ENCODE peak calls at places on chromosomes 3 and 15, in eight cellular contexts. One of them, this sample, is unnamed.

GRCh38 chr15:47206358-47206978 is 510.8 kb upstream of the SEMA6D start:
- DNase-seq in OCI-LY7: no peak
- DNase-seq in activated T-cell treated with anti-CD3 and anti-CD28 coated beads, Interleukin-2, amount 50 U/mL, for 24 hours: no peak
- DNase-seq in SHP77: no peak
- DNase-seq in pulmonary artery endothelial cell: no peak
- DNase-seq in fibroblast of gingiva: no peak
- DNase-seq in ureter: no peak
- DNase-seq in T follicular helper cell: no peak
- DNase-seq in this sample: no peak

GRCh38 chr3:129558076-129558771 is 15.2 kb downstream of the H1-8 start:
- DNase-seq in SHP77: no peak
- DNase-seq in OCI-LY7: no peak
- DNase-seq in ureter: no peak
- DNase-seq in fibroblast of gingiva: no peak
- DNase-seq in activated T-cell treated with anti-CD3 and anti-CD28 coated beads, Interleukin-2, amount 50 U/mL, for 24 hours: no peak
- DNase-seq in T follicular helper cell: no peak
- DNase-seq in pulmonary artery endothelial cell: no peak
- DNase-seq in this sample: no peak

GRCh38 chr15:74320358-74321247 is 46.8 kb downstream of the CYP11A1 start:
- DNase-seq in activated T-cell treated with anti-CD3 and anti-CD28 coated beads, Interleukin-2, amount 50 U/mL, for 24 hours: peak; percentile 65
- DNase-seq in SHP77: peak; percentile 76
- DNase-seq in fibroblast of gingiva: peak; percentile 36
- DNase-seq in T follicular helper cell: no peak
- DNase-seq in pulmonary artery endothelial cell: no peak
- DNase-seq in ureter: peak; percentile 48
- DNase-seq in OCI-LY7: peak; percentile 43
- DNase-seq in this sample: peak; percentile 67

GRCh38 chr15:51759557-51760070 is 8.2 kb downstream of the TMOD2 start:
- DNase-seq in pulmonary artery endothelial cell: no peak
- DNase-seq in SHP77: peak; percentile 19
- DNase-seq in fibroblast of gingiva: peak; percentile 96
- DNase-seq in T follicular helper cell: no peak
- DNase-seq in ureter: no peak
- DNase-seq in OCI-LY7: no peak
- DNase-seq in activated T-cell treated with anti-CD3 and anti-CD28 coated beads, Interleukin-2, amount 50 U/mL, for 24 hours: no peak
- DNase-seq in this sample: no peak

GRCh38 chr3:44326035-44326434 is 12.5 kb upstream of the TCAIM start:
- DNase-seq in SHP77: no peak
- DNase-seq in T follicular helper cell: no peak
- DNase-seq in ureter: no peak
- DNase-seq in pulmonary artery endothelial cell: no peak
- DNase-seq in OCI-LY7: no peak
- DNase-seq in fibroblast of gingiva: peak; percentile 17
- DNase-seq in activated T-cell treated with anti-CD3 and anti-CD28 coated beads, Interleukin-2, amount 50 U/mL, for 24 hours: no peak
- DNase-seq in this sample: no peak

GRCh38 chr15:84600331-84600686 is 500 bp upstream of the ZSCAN2 start:
- DNase-seq in pulmonary artery endothelial cell: peak; percentile 56
- DNase-seq in T follicular helper cell: peak; percentile 41
- DNase-seq in activated T-cell treated with anti-CD3 and anti-CD28 coated beads, Interleukin-2, amount 50 U/mL, for 24 hours: peak; percentile 74
- DNase-seq in OCI-LY7: peak; percentile 47
- DNase-seq in SHP77: peak; percentile 69
- DNase-seq in fibroblast of gingiva: peak; percentile 75
- DNase-seq in ureter: peak; percentile 87
- DNase-seq in this sample: peak; percentile 94

GRCh38 chr15:58039260-58040035 is 26.1 kb downstream of the ALDH1A2 start:
- DNase-seq in pulmonary artery endothelial cell: no peak
- DNase-seq in ureter: no peak
- DNase-seq in SHP77: no peak
- DNase-seq in activated T-cell treated with anti-CD3 and anti-CD28 coated beads, Interleukin-2, amount 50 U/mL, for 24 hours: no peak
- DNase-seq in OCI-LY7: no peak
- DNase-seq in T follicular helper cell: no peak
- DNase-seq in fibroblast of gingiva: no peak
- DNase-seq in this sample: no peak

GRCh38 chr15:75640483-75641175 is 605 bp upstream of the IMP3 start:
- DNase-seq in OCI-LY7: peak; percentile 83
- DNase-seq in ureter: no peak
- DNase-seq in activated T-cell treated with anti-CD3 and anti-CD28 coated beads, Interleukin-2, amount 50 U/mL, for 24 hours: peak; percentile 55
- DNase-seq in SHP77: peak; percentile 79
- DNase-seq in T follicular helper cell: peak; percentile 41
- DNase-seq in fibroblast of gingiva: peak; percentile 47
- DNase-seq in pulmonary artery endothelial cell: no peak
- DNase-seq in this sample: no peak

GRCh38 chr15:74839526-74840395 is 3.2 kb downstream of the ULK3 start:
- DNase-seq in fibroblast of gingiva: no peak
- DNase-seq in ureter: no peak
- DNase-seq in pulmonary artery endothelial cell: no peak
- DNase-seq in activated T-cell treated with anti-CD3 and anti-CD28 coated beads, Interleukin-2, amount 50 U/mL, for 24 hours: no peak
- DNase-seq in OCI-LY7: peak; percentile 60
- DNase-seq in SHP77: no peak
- DNase-seq in T follicular helper cell: no peak
- DNase-seq in this sample: no peak

GRCh38 chr15:40339621-40339945 is 1.2 kb downstream of the CCDC9B start:
- DNase-seq in fibroblast of gingiva: no peak
- DNase-seq in pulmonary artery endothelial cell: no peak
- DNase-seq in ureter: no peak
- DNase-seq in activated T-cell treated with anti-CD3 and anti-CD28 coated beads, Interleukin-2, amount 50 U/mL, for 24 hours: no peak
- DNase-seq in OCI-LY7: no peak
- DNase-seq in SHP77: no peak
- DNase-seq in T follicular helper cell: no peak
- DNase-seq in this sample: no peak

GRCh38 chr3:143137637-143138036 is 18.1 kb downstream of the CHST2 start:
- DNase-seq in T follicular helper cell: no peak
- DNase-seq in SHP77: no peak
- DNase-seq in OCI-LY7: no peak
- DNase-seq in pulmonary artery endothelial cell: no peak
- DNase-seq in fibroblast of gingiva: no peak
- DNase-seq in ureter: no peak
- DNase-seq in activated T-cell treated with anti-CD3 and anti-CD28 coated beads, Interleukin-2, amount 50 U/mL, for 24 hours: no peak
- DNase-seq in this sample: no peak